ENCODE peak calls at places on chromosomes 3 and 15, in nine cellular contexts. G is SHP77 treated with DMSO at 0.1 percent for 48 hours; J is heart left ventricle; X is lower lobe of right lung; W is stimulated activated CD8-positive, alpha-beta memory T cell treated with anti-CD3 and anti-CD28 coated beads, Interleukin-2, amount 100 ng/mL, for 48 hours; I is kidney tubule cell; M is NCI-H1092; V is endothelial cell; B is germinal center. N is an unnamed sample.

GRCh38 chr3:31409389-31409788 is 123.3 kb upstream of the STT3B start:
- DNase-seq in G (no peak), J (no peak), X (no peak), W (no peak), I (no peak), M (no peak), V (no peak), B (no peak), N (no peak)

GRCh38 chr3:157290761-157291160 is 130.8 kb upstream of the CCNL1 start:
- DNase-seq in G (no peak), J (no peak), X (no peak), W (no peak), I (no peak), M (no peak), V (no peak), B (no peak), N (no peak)

GRCh38 chr3:179063945-179064560 is 7.6 kb downstream of the ZMAT3 start:
- DNase-seq in G (no peak), J (no peak), X (no peak), W (no peak), I (no peak), M (no peak), V (no peak), B (no peak), N (no peak)

GRCh38 chr3:180980612-180981011 is 8.9 kb downstream of the DNAJC19 start:
- DNase-seq in G (no peak), J (no peak), X (no peak), W (no peak), I (no peak), M (no peak), V (no peak), B (no peak), N (no peak)

GRCh38 chr15:31280831-31281216 is 45.8 kb upstream of the KLF13 start:
- DNase-seq in G (no peak), J (peak), X (no peak), W (no peak), I (no peak), M (no peak), V (no peak), B (no peak), N (no peak)

GRCh38 chr15:47398594-47398993 is 318.7 kb upstream of the SEMA6D start:
- DNase-seq in G (no peak), J (no peak), X (no peak), W (no peak), I (no peak), M (no peak), V (no peak), B (no peak), N (no peak)

GRCh38 chr3:21647961-21648360 is 103.0 kb downstream of the ZNF385D start:
- DNase-seq in G (no peak), J (no peak), X (no peak), W (no peak), I (no peak), M (no peak), V (no peak), B (no peak), N (no peak)

GRCh38 chr3:194397757-194398312 is 1.2 kb downstream of the GP5 start:
- DNase-seq in G (no peak), J (no peak), X (no peak), W (peak), I (no peak), M (no peak), V (no peak), B (no peak), N (no peak)

GRCh38 chr15:76285241-76285825 is 25.9 kb downstream of the ETFA start:
- DNase-seq in G (no peak), J (no peak), X (no peak), W (no peak), I (peak), M (no peak), V (peak), B (peak), N (peak)

GRCh38 chr15:70810916-70811578 is 42.9 kb downstream of the LARP6 start:
- DNase-seq in G (no peak), J (no peak), X (no peak), W (no peak), I (no peak), M (no peak), V (no peak), B (no peak), N (no peak)

GRCh38 chr3:95240395-95240794 is 1177.5 kb downstream of the NSUN3 start:
- DNase-seq in G (peak), J (no peak), X (no peak), W (no peak), I (no peak), M (no peak), V (no peak), B (no peak), N (no peak)

GRCh38 chr3:80052271-80052670 is 284.5 kb upstream of the ROBO1 start:
- DNase-seq in G (no peak), J (no peak), X (no peak), W (no peak), I (no peak), M (no peak), V (no peak), B (no peak), N (no peak)

GRCh38 chr15:94255540-94255939 is 24.2 kb downstream of the MCTP2 start:
- DNase-seq in G (no peak), J (no peak), X (no peak), W (no peak), I (no peak), M (no peak), V (no peak), B (no peak), N (no peak)

GRCh38 chr3:83649692-83650091 is 1309.1 kb upstream of the CADM2 start:
- DNase-seq in G (no peak), J (no peak), X (no peak), W (no peak), I (no peak), M (no peak), V (no peak), B (no peak), N (no peak)

GRCh38 chr15:71707230-71708051 is 102.9 kb upstream of the NR2E3 start:
- DNase-seq in G (no peak), J (no peak), X (no peak), W (no peak), I (no peak), M (no peak), V (no peak), B (no peak), N (no peak)

GRCh38 chr3:113601240-113601639 is 68.9 kb downstream of the SIDT1 start:
- DNase-seq in G (no peak), J (no peak), X (no peak), W (no peak), I (no peak), M (no peak), V (no peak), B (no peak), N (no peak)

GRCh38 chr15:66649235-66649984 is 52.6 kb upstream of the SMAD6 start:
- DNase-seq in G (no peak), J (no peak), X (no peak), W (no peak), I (no peak), M (no peak), V (no peak), B (no peak), N (no peak)

GRCh38 chr15:98873441-98874218 is 134.0 kb downstream of the PGPEP1L start:
- DNase-seq in G (no peak), J (no peak), X (peak), W (no peak), I (peak), M (no peak), V (no peak), B (no peak), N (peak)

GRCh38 chr3:169100616-169101015 is 562.9 kb downstream of the MECOM start:
- DNase-seq in G (no peak), J (no peak), X (no peak), W (no peak), I (no peak), M (no peak), V (no peak), B (no peak), N (no peak)

GRCh38 chr3:191148131-191148530 is 50.9 kb upstream of the OSTN start:
- DNase-seq in G (no peak), J (no peak), X (no peak), W (no peak), I (no peak), M (no peak), V (no peak), B (no peak), N (no peak)

GRCh38 chr3:13209334-13209733 is 136.1 kb upstream of the IQSEC1 start:
- DNase-seq in G (no peak), J (no peak), X (peak), W (no peak), I (no peak), M (no peak), V (no peak), B (no peak), N (no peak)

GRCh38 chr3:63050548-63050947 is 175.3 kb upstream of the CADPS start:
- DNase-seq in G (no peak), J (no peak), X (no peak), W (no peak), I (no peak), M (no peak), V (no peak), B (no peak), N (no peak)

GRCh38 chr15:69909719-69910444 is 187.8 kb downstream of the TLE3 start:
- DNase-seq in G (no peak), J (no peak), X (no peak), W (no peak), I (no peak), M (no peak), V (no peak), B (no peak), N (no peak)

GRCh38 chr3:186220365-186220764 is 111.5 kb upstream of the ETV5 start:
- DNase-seq in G (no peak), J (no peak), X (no peak), W (no peak), I (peak), M (no peak), V (no peak), B (no peak), N (peak)

GRCh38 chr15:56410712-56411111 is 45.5 kb downstream of the TEX9 start:
- DNase-seq in G (no peak), J (no peak), X (no peak), W (no peak), I (no peak), M (no peak), V (no peak), B (no peak), N (no peak)

GRCh38 chr15:95511680-95512079 is 818.8 kb upstream of the NR2F2 start:
- DNase-seq in G (no peak), J (no peak), X (no peak), W (no peak), I (no peak), M (no peak), V (no peak), B (no peak), N (no peak)

GRCh38 chr3:139695701-139696422 is 18.1 kb upstream of the NMNAT3 start:
- DNase-seq in G (no peak), J (no peak), X (no peak), W (no peak), I (peak), M (no peak), V (no peak), B (no peak), N (no peak)